ENCODE peak calls at places on chromosomes 11 and 22, in four cellular contexts. One of them, this sample, is unnamed.

GRCh38 chr11:69155302-69156198 is at the start of gene SMIM38:
- DNase-seq in thoracic aorta: no peak
- DNase-seq in fibroblast of lung: no peak
- DNase-seq in A549: no peak
- DNase-seq in this sample: no peak

GRCh38 chr22:45842141-45842831 is 134.7 kb downstream of the WNT7B start:
- DNase-seq in thoracic aorta: no peak
- DNase-seq in fibroblast of lung: peak; percentile 92
- DNase-seq in A549: no peak
- DNase-seq in this sample: no peak

GRCh38 chr11:68667511-68668253 is 16.7 kb upstream of the GAL start:
- DNase-seq in thoracic aorta: no peak
- DNase-seq in fibroblast of lung: no peak
- DNase-seq in A549: no peak
- DNase-seq in this sample: no peak

GRCh38 chr22:50001388-50002231 is 11.0 kb downstream of the IL17REL start:
- DNase-seq in thoracic aorta: no peak
- DNase-seq in fibroblast of lung: no peak
- DNase-seq in A549: no peak
- DNase-seq in this sample: no peak

GRCh38 chr11:26473216-26474194 is 98.6 kb downstream of the MUC15 start:
- DNase-seq in thoracic aorta: no peak
- DNase-seq in fibroblast of lung: no peak
- DNase-seq in A549: no peak
- DNase-seq in this sample: no peak

GRCh38 chr11:70551323-70552166 is 153.2 kb downstream of the CTTN start:
- DNase-seq in thoracic aorta: no peak
- DNase-seq in fibroblast of lung: peak; percentile 87
- DNase-seq in A549: no peak
- DNase-seq in this sample: no peak

GRCh38 chr11:44728491-44728910 is 1.7 kb downstream of the TSPAN18 start:
- DNase-seq in thoracic aorta: no peak
- DNase-seq in fibroblast of lung: no peak
- DNase-seq in A549: no peak
- DNase-seq in this sample: no peak

GRCh38 chr11:86947541-86947940 is 7.7 kb downstream of the FZD4 start:
- DNase-seq in thoracic aorta: no peak
- DNase-seq in fibroblast of lung: peak; percentile 48
- DNase-seq in A549: no peak
- DNase-seq in this sample: no peak

GRCh38 chr11:69981119-69981770 is 96.9 kb upstream of the ANO1 start:
- DNase-seq in thoracic aorta: no peak
- DNase-seq in fibroblast of lung: no peak
- DNase-seq in A549: no peak
- DNase-seq in this sample: no peak

GRCh38 chr11:47539681-47540039 is 13.3 kb downstream of the CELF1 start:
- DNase-seq in thoracic aorta: no peak
- DNase-seq in fibroblast of lung: no peak
- DNase-seq in A549: no peak
- DNase-seq in this sample: no peak
- H3K27ac ChIP-seq in thoracic aorta: no peak overlapping the region
- H3K27ac ChIP-seq in fibroblast of lung: peak overlapping the region; percentile 38
- H3K27ac ChIP-seq in A549: no peak overlapping the region
- H3K27ac ChIP-seq in this sample: no peak overlapping the region

DNA sequence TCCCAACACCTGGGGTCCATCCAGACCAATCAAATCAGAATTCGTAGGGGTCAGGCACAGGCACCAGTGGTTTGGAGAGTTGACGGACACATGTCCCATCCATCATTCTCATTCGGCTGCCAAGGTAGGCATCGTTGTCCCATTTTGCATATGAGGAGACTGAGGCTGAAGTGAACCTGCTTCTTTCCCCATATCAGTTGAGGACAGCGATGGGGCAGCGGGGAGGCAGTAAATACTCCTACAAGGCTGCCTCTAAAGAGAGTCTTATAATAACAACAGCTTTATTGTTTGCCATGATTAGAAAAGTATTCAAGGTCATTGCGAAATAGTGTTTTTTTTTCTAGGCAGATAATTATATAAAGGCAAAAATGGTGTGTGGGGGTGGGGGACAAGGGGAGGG is 1.6 kb upstream of the BEST1 start:
- DNase-seq in thoracic aorta: no peak
- DNase-seq in fibroblast of lung: no peak
- DNase-seq in A549: no peak
- DNase-seq in this sample: no peak
- H3K4me3 ChIP-seq in thoracic aorta: no peak overlapping the region
- H3K4me3 ChIP-seq in fibroblast of lung: no peak overlapping the region
- H3K4me3 ChIP-seq in A549: no peak overlapping the region
- H3K4me3 ChIP-seq in this sample: no peak overlapping the region

GRCh38 chr11:8336356-8337114 is 72.9 kb upstream of the LMO1 start:
- DNase-seq in thoracic aorta: no peak
- DNase-seq in fibroblast of lung: no peak
- DNase-seq in A549: no peak
- DNase-seq in this sample: no peak

GRCh38 chr11:8339592-8340022 is 75.9 kb upstream of the LMO1 start:
- DNase-seq in thoracic aorta: no peak
- DNase-seq in fibroblast of lung: no peak
- DNase-seq in A549: no peak
- DNase-seq in this sample: no peak

GRCh38 chr11:8337115-8337386 is 73.4 kb upstream of the LMO1 start:
- DNase-seq in thoracic aorta: no peak
- DNase-seq in fibroblast of lung: no peak
- DNase-seq in A549: no peak
- DNase-seq in this sample: no peak

GRCh38 chr11:8337396-8337795 is 73.7 kb upstream of the LMO1 start:
- DNase-seq in thoracic aorta: no peak
- DNase-seq in fibroblast of lung: no peak
- DNase-seq in A549: no peak
- DNase-seq in this sample: no peak

DNA sequence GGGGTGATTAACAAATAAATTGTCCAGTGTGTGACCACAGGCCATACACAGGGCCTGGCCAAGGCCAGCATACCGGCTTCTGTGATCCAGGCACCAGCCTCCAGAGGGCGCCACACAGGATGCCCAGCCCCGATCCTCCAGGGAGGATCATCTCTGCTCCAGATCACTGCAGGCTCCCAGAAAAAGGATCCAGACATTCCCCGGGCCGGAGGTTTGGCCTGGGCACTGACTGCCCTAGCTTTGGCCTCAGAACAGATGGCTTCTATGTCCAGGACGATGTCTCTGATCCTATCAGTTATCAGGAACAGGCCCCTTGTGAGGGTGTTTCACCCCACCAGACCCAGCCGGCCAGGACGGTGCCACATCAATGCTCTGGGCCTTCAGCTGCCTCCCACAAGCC is 74.5 kb upstream of the LMO1 start:
- DNase-seq in thoracic aorta: no peak
- DNase-seq in fibroblast of lung: no peak
- DNase-seq in A549: peak; percentile 40
- DNase-seq in this sample: peak; percentile 87
- TF ChIP-seq CTCF in thoracic aorta: no peak
- TF ChIP-seq CTCF in fibroblast of lung: peak; percentile 78
- TF ChIP-seq CTCF in A549: peak; percentile 71
- TF ChIP-seq CTCF in this sample: peak; percentile 55

GRCh38 chr11:112320668-112321067 is 60.0 kb upstream of the PLET1 start:
- DNase-seq in thoracic aorta: peak; percentile 51
- DNase-seq in fibroblast of lung: peak; percentile 88
- DNase-seq in A549: no peak
- DNase-seq in this sample: peak; percentile 31

GRCh38 chr11:112318193-112318592 is 57.5 kb upstream of the PLET1 start:
- DNase-seq in thoracic aorta: no peak
- DNase-seq in fibroblast of lung: peak; percentile 90
- DNase-seq in A549: peak; percentile 68
- DNase-seq in this sample: no peak

GRCh38 chr11:112322173-112322813 is 61.6 kb upstream of the PLET1 start:
- DNase-seq in thoracic aorta: no peak
- DNase-seq in fibroblast of lung: no peak
- DNase-seq in A549: no peak
- DNase-seq in this sample: no peak

GRCh38 chr11:112318661-112319060 is 58.0 kb upstream of the PLET1 start:
- DNase-seq in thoracic aorta: no peak
- DNase-seq in fibroblast of lung: no peak
- DNase-seq in A549: no peak
- DNase-seq in this sample: no peak

GRCh38 chr11:112321521-112322172 is 61.0 kb upstream of the PLET1 start:
- DNase-seq in thoracic aorta: no peak
- DNase-seq in fibroblast of lung: peak; percentile 90
- DNase-seq in A549: peak; percentile 67
- DNase-seq in this sample: no peak
- H3K27ac ChIP-seq in thoracic aorta: no peak overlapping the region
- H3K27ac ChIP-seq in fibroblast of lung: peak overlapping the region; percentile 16
- H3K27ac ChIP-seq in A549: peak overlapping the region; percentile 70
- H3K27ac ChIP-seq in this sample: no peak overlapping the region

GRCh38 chr11:84923489-84923888 is 703.7 kb downstream of the DLG2 start:
- DNase-seq in thoracic aorta: no peak
- DNase-seq in fibroblast of lung: no peak
- DNase-seq in A549: no peak
- DNase-seq in this sample: no peak
- H3K4me3 ChIP-seq in thoracic aorta: peak overlapping the region; percentile 46
- H3K4me3 ChIP-seq in fibroblast of lung: no peak overlapping the region
- H3K4me3 ChIP-seq in A549: no peak overlapping the region
- H3K4me3 ChIP-seq in this sample: no peak overlapping the region

DNA sequence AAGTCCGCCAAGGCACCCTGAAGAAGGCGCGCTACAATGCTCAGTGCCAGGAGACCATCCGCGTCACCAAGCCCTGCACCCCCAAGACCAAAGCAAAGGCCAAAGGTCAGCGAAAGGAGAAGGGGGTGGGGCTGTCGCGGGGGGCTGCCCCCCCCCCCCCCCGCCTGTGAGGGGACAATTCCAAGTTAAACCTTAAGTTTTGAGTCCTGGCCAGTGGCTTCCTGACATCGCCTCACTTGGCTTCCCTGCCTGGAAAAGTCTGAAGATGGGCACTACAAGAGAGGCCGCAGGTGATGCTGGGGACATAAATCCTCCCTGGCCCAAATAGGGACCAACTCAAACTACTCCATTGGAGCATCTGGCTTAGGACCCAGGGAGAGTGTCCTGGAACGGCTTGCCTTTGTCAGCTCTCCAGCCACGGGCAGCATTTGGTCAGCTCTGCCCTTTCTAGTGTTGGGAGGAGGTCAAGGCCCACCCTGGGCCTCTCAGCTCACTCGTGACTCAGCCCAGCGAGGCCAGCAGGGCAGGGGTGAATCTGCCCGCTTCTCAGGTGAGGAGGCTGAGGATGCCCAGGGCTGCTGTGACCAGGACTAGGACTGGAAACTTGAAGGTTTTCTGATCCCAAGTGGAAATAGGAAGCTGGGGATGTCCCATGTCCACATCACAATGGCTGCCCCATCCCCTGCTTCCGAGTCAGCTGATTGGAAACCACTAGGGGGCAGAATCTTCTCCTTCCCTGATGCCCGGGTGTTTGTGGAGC is 1.4 kb downstream of the MDK start:
- DNase-seq in thoracic aorta: no peak
- DNase-seq in fibroblast of lung: peak; percentile 38
- DNase-seq in A549: peak; percentile 75
- DNase-seq in this sample: peak; percentile 47
- TF ChIP-seq CTCF in thoracic aorta: peak; percentile 28
- TF ChIP-seq CTCF in fibroblast of lung: peak; percentile 71
- TF ChIP-seq CTCF in A549: peak; percentile 61
- TF ChIP-seq CTCF in this sample: peak; percentile 32

GRCh38 chr11:122661182-122661945 is 5.8 kb downstream of the UBASH3B start:
- DNase-seq in thoracic aorta: no peak
- DNase-seq in fibroblast of lung: peak; percentile 66
- DNase-seq in A549: no peak
- DNase-seq in this sample: no peak
- H3K27ac ChIP-seq in thoracic aorta: no peak overlapping the region
- H3K27ac ChIP-seq in fibroblast of lung: no peak overlapping the region
- H3K27ac ChIP-seq in A549: peak overlapping the region; percentile 52
- H3K27ac ChIP-seq in this sample: no peak overlapping the region